ENCODE peak calls at places on chromosomes 1 and 21, in nine cellular contexts. E is heart right ventricle, L is cardiac fibroblast, N is psoas muscle, K is lung, C is progenitor cell of endocrine pancreas, B is uterus, H is NB4, Q is left lung. G is an unnamed sample.

GRCh38 chr1:108016451-108016920 is 51.5 kb upstream of the VAV3 start:
- DNase-seq in E (peak), L (peak), N (no peak), K (no peak), C (no peak), B (no peak), H (peak), Q (no peak), G (no peak)

GRCh38 chr1:201726700-201727099 is 102.3 kb upstream of the IPO9 start:
- DNase-seq in E (no peak), L (no peak), N (no peak), K (no peak), C (no peak), B (no peak), H (no peak), Q (no peak), G (no peak)

GRCh38 chr1:61524206-61524605 is 200.7 kb downstream of the TM2D1 start:
- DNase-seq in E (no peak), L (no peak), N (no peak), K (no peak), C (no peak), B (no peak), H (no peak), Q (no peak), G (no peak)

GRCh38 chr1:104084380-104084779 is 334.7 kb downstream of the AMY1C start:
- DNase-seq in E (no peak), L (no peak), N (no peak), K (no peak), C (no peak), B (no peak), H (no peak), Q (no peak), G (no peak)

GRCh38 chr1:223033658-223034057 is 109.4 kb downstream of the TLR5 start:
- DNase-seq in E (no peak), L (no peak), N (no peak), K (no peak), C (no peak), B (no peak), H (no peak), Q (no peak), G (no peak)

GRCh38 chr1:19437911-19438310 is 47.4 kb downstream of the CAPZB start:
- DNase-seq in E (peak), L (peak), N (peak), K (no peak), C (no peak), B (peak), H (no peak), Q (peak), G (peak)

GRCh38 chr1:216804107-216804506 is 80.9 kb upstream of the ESRRG start:
- DNase-seq in E (no peak), L (no peak), N (peak), K (no peak), C (no peak), B (no peak), H (no peak), Q (no peak), G (no peak)

GRCh38 chr1:224198572-224198971 is 15.5 kb downstream of the DEGS1 start:
- DNase-seq in E (no peak), L (no peak), N (no peak), K (no peak), C (no peak), B (no peak), H (no peak), Q (no peak), G (no peak)

GRCh38 chr1:43229831-43230780 is 39.7 kb upstream of the TMEM125 start:
- DNase-seq in E (no peak), L (no peak), N (no peak), K (no peak), C (no peak), B (no peak), H (no peak), Q (no peak), G (no peak)

GRCh38 chr21:45055861-45056260 is 18.5 kb upstream of the ADARB1 start:
- DNase-seq in E (no peak), L (no peak), N (no peak), K (no peak), C (no peak), B (no peak), H (peak), Q (no peak), G (no peak)

GRCh38 chr1:171881466-171881865 is 40.2 kb downstream of the DNM3 start:
- DNase-seq in E (no peak), L (no peak), N (no peak), K (no peak), C (no peak), B (no peak), H (no peak), Q (no peak), G (no peak)

GRCh38 chr21:45576838-45577737 is 34.8 kb upstream of the SLC19A1 start:
- DNase-seq in E (no peak), L (no peak), N (no peak), K (no peak), C (no peak), B (peak), H (no peak), Q (no peak), G (no peak)

GRCh38 chr1:186745531-186746146 is 65.4 kb upstream of the PTGS2 start:
- DNase-seq in E (no peak), L (no peak), N (no peak), K (no peak), C (no peak), B (no peak), H (no peak), Q (no peak), G (no peak)

GRCh38 chr1:30881266-30882181 is 27.0 kb downstream of the SDC3 start:
- DNase-seq in E (no peak), L (no peak), N (no peak), K (no peak), C (no peak), B (no peak), H (peak), Q (peak), G (no peak)

GRCh38 chr1:197675475-197676324 is 99.6 kb downstream of the DENND1B start:
- DNase-seq in E (peak), L (peak), N (peak), K (no peak), C (no peak), B (peak), H (peak), Q (no peak), G (no peak)

GRCh38 chr1:36068866-36069265 is 15.0 kb upstream of the TEKT2 start:
- DNase-seq in E (no peak), L (no peak), N (no peak), K (no peak), C (no peak), B (no peak), H (no peak), Q (no peak), G (no peak)

GRCh38 chr1:239755107-239755506 is 336.6 kb upstream of the FMN2 start:
- DNase-seq in E (no peak), L (no peak), N (no peak), K (no peak), C (no peak), B (no peak), H (no peak), Q (no peak), G (no peak)

GRCh38 chr21:45448810-45449657 is 44.1 kb downstream of the COL18A1 start:
- DNase-seq in E (no peak), L (no peak), N (peak), K (no peak), C (no peak), B (no peak), H (no peak), Q (peak), G (no peak)

GRCh38 chr1:228870041-228870713 is 134.9 kb downstream of the RHOU start:
- DNase-seq in E (no peak), L (no peak), N (no peak), K (no peak), C (no peak), B (no peak), H (no peak), Q (no peak), G (no peak)

GRCh38 chr1:157156058-157156541 is 17.9 kb upstream of the ETV3 start:
- DNase-seq in E (peak), L (peak), N (peak), K (peak), C (peak), B (peak), H (peak), Q (peak), G (peak)

GRCh38 chr21:46191257-46191685 is 7.0 kb upstream of the SPATC1L start:
- DNase-seq in E (no peak), L (peak), N (peak), K (no peak), C (no peak), B (peak), H (peak), Q (no peak), G (peak)

GRCh38 chr1:176579087-176579486 is 116.1 kb downstream of the PAPPA2 start:
- DNase-seq in E (no peak), L (no peak), N (no peak), K (no peak), C (no peak), B (no peak), H (no peak), Q (no peak), G (no peak)

GRCh38 chr1:156090822-156091188 is 8.5 kb upstream of the MEX3A start:
- DNase-seq in E (peak), L (peak), N (peak), K (peak), C (peak), B (peak), H (peak), Q (peak), G (peak)

GRCh38 chr1:24963099-24963872 is 33.2 kb upstream of the RUNX3 start:
- DNase-seq in E (no peak), L (no peak), N (no peak), K (no peak), C (no peak), B (no peak), H (peak), Q (no peak), G (no peak)

GRCh38 chr1:235327559-235328270 is at the start of gene ARID4B:
- DNase-seq in E (no peak), L (no peak), N (peak), K (no peak), C (peak), B (peak), H (no peak), Q (peak), G (peak)

GRCh38 chr1:173447224-173447623 is 29.9 kb upstream of the PRDX6 start:
- DNase-seq in E (no peak), L (no peak), N (no peak), K (no peak), C (no peak), B (no peak), H (no peak), Q (no peak), G (no peak)

GRCh38 chr1:21828506-21829210 is 16.6 kb downstream of the LDLRAD2 start:
- DNase-seq in E (no peak), L (no peak), N (no peak), K (no peak), C (no peak), B (peak), H (no peak), Q (no peak), G (no peak)

GRCh38 chr1:10561497-10561896 is 86.7 kb downstream of the PEX14 start:
- DNase-seq in E (no peak), L (peak), N (no peak), K (no peak), C (no peak), B (no peak), H (peak), Q (no peak), G (no peak)

GRCh38 chr1:205199931-205200299 is 11.6 kb downstream of the DSTYK start:
- DNase-seq in E (no peak), L (no peak), N (no peak), K (no peak), C (no peak), B (no peak), H (no peak), Q (no peak), G (no peak)

GRCh38 chr1:45934947-45935346 is 131.5 kb downstream of the MAST2 start:
- DNase-seq in E (no peak), L (no peak), N (no peak), K (no peak), C (no peak), B (no peak), H (no peak), Q (no peak), G (no peak)

GRCh38 chr1:37478451-37478871 is 4.1 kb downstream of the ZC3H12A start:
- DNase-seq in E (no peak), L (peak), N (peak), K (no peak), C (no peak), B (no peak), H (peak), Q (no peak), G (no peak)

GRCh38 chr1:240169188-240169587 is 77.5 kb downstream of the FMN2 start:
- DNase-seq in E (no peak), L (peak), N (no peak), K (no peak), C (no peak), B (no peak), H (peak), Q (no peak), G (no peak)

GRCh38 chr1:23484253-23485001 is 448 bp upstream of the ASAP3 start:
- DNase-seq in E (peak), L (peak), N (peak), K (peak), C (peak), B (peak), H (peak), Q (peak), G (peak)

GRCh38 chr1:198064181-198064580 is 92.6 kb upstream of the NEK7 start:
- DNase-seq in E (no peak), L (no peak), N (no peak), K (no peak), C (no peak), B (no peak), H (no peak), Q (no peak), G (no peak)

GRCh38 chr1:27981146-27981545 is 21.4 kb downstream of the XKR8 start:
- DNase-seq in E (no peak), L (no peak), N (no peak), K (no peak), C (no peak), B (no peak), H (no peak), Q (no peak), G (no peak)

GRCh38 chr1:27973771-27974452 is 14.1 kb downstream of the XKR8 start:
- DNase-seq in E (no peak), L (no peak), N (no peak), K (no peak), C (no peak), B (no peak), H (no peak), Q (no peak), G (no peak)

GRCh38 chr1:27979151-27979858 is 19.5 kb downstream of the XKR8 start:
- DNase-seq in E (no peak), L (peak), N (no peak), K (no peak), C (no peak), B (no peak), H (peak), Q (no peak), G (no peak)

GRCh38 chr1:27980216-27980820 is 20.5 kb downstream of the XKR8 start:
- DNase-seq in E (no peak), L (no peak), N (no peak), K (no peak), C (no peak), B (no peak), H (no peak), Q (no peak), G (no peak)

DNA sequence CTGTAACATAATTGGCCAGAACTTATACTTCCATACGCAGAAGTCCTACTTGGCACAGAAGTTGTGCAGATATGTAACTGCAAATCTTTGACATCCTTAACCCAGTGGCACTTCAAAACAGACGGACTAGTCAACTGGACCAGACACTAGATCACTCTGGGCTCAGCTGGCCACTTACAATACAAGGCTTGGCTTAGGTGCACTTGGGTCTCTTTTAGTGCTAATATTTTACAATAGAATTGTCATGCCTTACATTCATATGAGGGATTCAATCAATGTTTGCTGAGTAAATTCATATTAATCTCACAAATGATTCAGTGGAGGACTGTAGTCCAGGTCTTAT is 20.1 kb downstream of the XKR8 start:
- DNase-seq in E (no peak), L (no peak), N (no peak), K (no peak), C (no peak), B (no peak), H (no peak), Q (no peak), G (no peak)
- TF ChIP-seq CTCF in E (no peak), L (no peak), N (no peak), K (no peak), C (no peak), B (peak), H (no peak), Q (no peak), G (no peak)

GRCh38 chr1:214853340-214853739 is 229.2 kb upstream of the KCNK2 start:
- DNase-seq in E (no peak), L (peak), N (no peak), K (no peak), C (no peak), B (no peak), H (no peak), Q (no peak), G (no peak)
- TF ChIP-seq CTCF in E (no peak), L (no peak), N (no peak), K (no peak), C (no peak), B (no peak), H (no peak), Q (no peak), G (no peak)

DNA sequence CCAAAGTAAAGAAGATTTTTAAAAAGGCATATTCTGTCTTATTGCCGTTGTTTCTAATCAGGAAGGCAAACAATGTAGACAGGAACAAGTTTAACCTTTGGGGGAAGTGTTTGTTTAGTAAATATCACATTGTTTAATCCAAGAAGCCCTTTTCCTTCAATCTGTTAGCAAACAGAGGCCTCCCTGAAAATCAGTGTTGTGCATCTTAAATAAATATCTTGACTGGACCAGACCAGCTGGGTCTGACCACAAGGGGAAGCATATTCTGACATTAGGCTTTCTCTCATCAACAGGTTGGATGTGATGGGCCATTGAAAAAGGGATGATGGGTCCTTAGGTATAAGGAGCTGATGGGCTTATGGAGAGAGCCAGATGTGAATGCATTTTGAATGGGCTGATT is 81.8 kb upstream of the SGIP1 start:
- DNase-seq in E (no peak), L (no peak), N (no peak), K (no peak), C (no peak), B (no peak), H (no peak), Q (no peak), G (no peak)
- TF ChIP-seq CTCF in E (peak), L (peak), N (no peak), K (no peak), C (peak), B (no peak), H (no peak), Q (no peak), G (no peak)

GRCh38 chr1:221203224-221204054 is 324.2 kb downstream of the HLX start:
- DNase-seq in E (peak), L (peak), N (peak), K (peak), C (peak), B (peak), H (peak), Q (peak), G (peak)
- TF ChIP-seq CTCF in E (peak), L (peak), N (peak), K (peak), C (peak), B (peak), H (peak), Q (peak), G (peak)

GRCh38 chr1:212451416-212452322 is 18.9 kb downstream of the NENF start:
- DNase-seq in E (no peak), L (no peak), N (no peak), K (no peak), C (no peak), B (no peak), H (no peak), Q (no peak), G (no peak)

GRCh38 chr1:212454741-212455140 is 22.0 kb downstream of the NENF start:
- DNase-seq in E (no peak), L (no peak), N (no peak), K (no peak), C (no peak), B (no peak), H (no peak), Q (no peak), G (no peak)

GRCh38 chr1:212453156-212453857 is 20.6 kb downstream of the NENF start:
- DNase-seq in E (no peak), L (no peak), N (no peak), K (no peak), C (no peak), B (no peak), H (no peak), Q (no peak), G (no peak)

GRCh38 chr1:212450331-212450881 is 17.7 kb downstream of the NENF start:
- DNase-seq in E (peak), L (no peak), N (peak), K (no peak), C (no peak), B (no peak), H (no peak), Q (no peak), G (no peak)

GRCh38 chr1:212452323-212453155 is 19.8 kb downstream of the NENF start:
- DNase-seq in E (peak), L (peak), N (peak), K (no peak), C (no peak), B (peak), H (no peak), Q (no peak), G (no peak)
- TF ChIP-seq CTCF in E (no peak), L (no peak), N (no peak), K (no peak), C (no peak), B (no peak), H (no peak), Q (no peak), G (no peak)

GRCh38 chr1:166189126-166189525 is 22.3 kb upstream of the FAM78B start:
- DNase-seq in E (no peak), L (peak), N (no peak), K (no peak), C (no peak), B (no peak), H (peak), Q (no peak), G (no peak)

GRCh38 chr1:166185526-166185925 is 18.7 kb upstream of the FAM78B start:
- DNase-seq in E (no peak), L (no peak), N (no peak), K (no peak), C (no peak), B (no peak), H (no peak), Q (no peak), G (no peak)

GRCh38 chr1:166182281-166182680 is 15.5 kb upstream of the FAM78B start:
- DNase-seq in E (no peak), L (no peak), N (no peak), K (no peak), C (no peak), B (no peak), H (no peak), Q (no peak), G (no peak)

GRCh38 chr1:166184897-166185296 is 18.1 kb upstream of the FAM78B start:
- DNase-seq in E (no peak), L (peak), N (no peak), K (no peak), C (no peak), B (no peak), H (no peak), Q (no peak), G (no peak)

DNA sequence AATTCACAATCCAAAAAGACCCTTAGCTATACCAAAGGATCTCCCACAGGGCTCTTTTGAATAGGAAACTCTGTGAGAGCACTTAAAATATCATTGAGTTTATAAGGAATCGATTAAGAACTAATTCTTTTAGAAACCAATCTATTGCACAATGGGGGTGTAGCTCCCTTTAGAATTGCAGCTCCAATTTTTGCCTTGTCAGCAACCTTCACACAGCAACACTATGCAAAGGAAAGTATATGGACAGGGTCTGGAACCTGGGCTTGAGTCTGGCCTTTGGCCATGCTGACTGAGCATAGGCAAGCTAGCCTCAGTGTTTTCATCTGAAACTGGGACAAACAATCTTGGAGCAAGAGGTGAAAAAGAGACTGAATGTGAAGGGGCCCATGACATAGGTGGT is 17.2 kb upstream of the FAM78B start:
- DNase-seq in E (no peak), L (no peak), N (no peak), K (no peak), C (no peak), B (no peak), H (no peak), Q (no peak), G (no peak)
- TF ChIP-seq CTCF in E (no peak), L (no peak), N (no peak), K (no peak), C (no peak), B (no peak), H (no peak), Q (no peak), G (no peak)

G was measured in omental fat pad.